ENCODE peak calls at places on chromosome 2, in six cellular contexts. X, J, B, E, O and W are unnamed samples.

GRCh38 chr2:75609937-75610508 is 36.6 kb upstream of the MRPL19 start:
- DNase-seq in B (no peak), J (peak), O (no peak), E (no peak), X (no peak), W (no peak)

GRCh38 chr2:208466133-208466919 is 59.7 kb downstream of the PTH2R start:
- DNase-seq in O (peak), X (no peak), J (no peak), B (peak), E (no peak), W (peak)

GRCh38 chr2:187545238-187545751 is 8.9 kb downstream of the TFPI start:
- DNase-seq in B (no peak), X (no peak), O (peak), J (no peak), E (no peak), W (peak)

GRCh38 chr2:205060269-205060668 is 515.0 kb downstream of the PARD3B start:
- DNase-seq in B (no peak), X (no peak), O (peak), J (peak), E (no peak), W (no peak)

GRCh38 chr2:127082974-127083373 is 24.0 kb downstream of the BIN1 start:
- DNase-seq in X (no peak), B (no peak), J (no peak), O (peak), E (no peak), W (no peak)

GRCh38 chr2:42435641-42436040 is 58.1 kb downstream of the KCNG3 start:
- DNase-seq in J (no peak), O (no peak), X (no peak), E (no peak), B (no peak), W (no peak)

GRCh38 chr2:28377984-28378678 is 14.5 kb upstream of the FOSL2 start:
- DNase-seq in E (no peak), J (peak), X (no peak), O (no peak), B (no peak), W (no peak)

GRCh38 chr2:127733816-127734537 is 32.7 kb downstream of the SFT2D3 start:
- DNase-seq in B (no peak), O (peak), J (no peak), X (no peak), E (no peak), W (no peak)

GRCh38 chr2:135790423-135790822 is 46.6 kb downstream of the LCT start:
- DNase-seq in O (no peak), J (no peak), X (no peak), B (no peak), E (no peak), W (no peak)

GRCh38 chr2:205683179-205683978 is 1.1 kb downstream of the NRP2 start:
- DNase-seq in O (peak), X (no peak), J (no peak), B (no peak), E (no peak), W (peak)

GRCh38 chr2:98586466-98587140 is 21.7 kb downstream of the COA5 start:
- DNase-seq in J (no peak), X (no peak), B (peak), E (no peak), O (no peak), W (no peak)

GRCh38 chr2:68237404-68237803 is 14.9 kb downstream of the PPP3R1 start:
- DNase-seq in B (no peak), O (peak), X (no peak), E (no peak), J (no peak), W (peak)

GRCh38 chr2:19349911-19350677 is 8.3 kb downstream of the OSR1 start:
- DNase-seq in J (no peak), B (peak), E (peak), O (peak), X (no peak), W (peak)

GRCh38 chr2:80001704-80002103 is 302.8 kb downstream of the LRRTM1 start:
- DNase-seq in O (peak), B (no peak), J (no peak), X (no peak), E (no peak), W (no peak)

GRCh38 chr2:110883401-110883800 is 151.0 kb downstream of the ACOXL start:
- DNase-seq in J (no peak), X (no peak), B (no peak), E (no peak), O (no peak), W (no peak)

GRCh38 chr2:68791914-68792313 is 57.3 kb downstream of the ARHGAP25 start:
- DNase-seq in B (no peak), X (no peak), O (no peak), J (no peak), E (no peak), W (no peak)

GRCh38 chr2:10385501-10385900 is 62.6 kb downstream of the ODC1 start:
- DNase-seq in B (no peak), O (no peak), E (no peak), X (no peak), J (no peak), W (no peak)

GRCh38 chr2:148965596-148966431 is 72.7 kb upstream of the LYPD6B start:
- DNase-seq in O (no peak), X (no peak), E (no peak), B (no peak), J (no peak), W (no peak)

GRCh38 chr2:156903335-156903734 is 354.2 kb upstream of the GALNT5 start:
- DNase-seq in E (no peak), J (no peak), X (no peak), B (no peak), O (no peak), W (no peak)

GRCh38 chr2:122096788-122097187 is 341.3 kb downstream of the TSN start:
- DNase-seq in O (no peak), B (no peak), J (no peak), X (no peak), E (no peak), W (no peak)

GRCh38 chr2:113831156-113831555 is 58.7 kb upstream of the ACTR3 start:
- DNase-seq in X (no peak), B (no peak), J (peak), O (peak), E (no peak), W (no peak)

GRCh38 chr2:105409717-105410116 is 10.9 kb upstream of the FHL2 start:
- DNase-seq in X (no peak), O (peak), J (no peak), B (no peak), E (peak), W (peak)

GRCh38 chr2:3586220-3586619 is 8.7 kb upstream of the COLEC11 start:
- DNase-seq in X (no peak), J (no peak), E (no peak), O (no peak), B (no peak), W (no peak)

GRCh38 chr2:209638346-209638745 is 133.3 kb upstream of the UNC80 start:
- DNase-seq in E (no peak), O (peak), B (no peak), J (peak), X (no peak), W (peak)

GRCh38 chr2:108169982-108170625 is 69.7 kb upstream of the SULT1C3 start:
- DNase-seq in E (no peak), O (peak), X (no peak), B (no peak), J (no peak), W (peak)

GRCh38 chr2:46029332-46029811 is 267.8 kb upstream of the EPAS1 start:
- DNase-seq in E (peak), J (peak), O (peak), X (no peak), B (no peak), W (peak)

GRCh38 chr2:66526171-66526570 is 91.2 kb downstream of the MEIS1 start:
- DNase-seq in X (no peak), J (no peak), B (no peak), O (no peak), E (peak), W (no peak)

GRCh38 chr2:16169381-16169960 is 229.1 kb downstream of the MYCN start:
- DNase-seq in B (no peak), J (no peak), X (no peak), O (no peak), E (no peak), W (no peak)

GRCh38 chr2:240869109-240869955 is 708 bp downstream of the AGXT start:
- DNase-seq in X (no peak), O (no peak), B (peak), J (no peak), E (no peak), W (no peak)

GRCh38 chr2:8249191-8249590 is 432.7 kb upstream of the ID2 start:
- DNase-seq in X (no peak), J (no peak), O (no peak), B (no peak), E (no peak), W (no peak)

GRCh38 chr2:225041210-225041870 is 928 bp downstream of the DOCK10 start:
- DNase-seq in J (no peak), E (no peak), X (peak), O (peak), B (peak), W (peak)

DNA sequence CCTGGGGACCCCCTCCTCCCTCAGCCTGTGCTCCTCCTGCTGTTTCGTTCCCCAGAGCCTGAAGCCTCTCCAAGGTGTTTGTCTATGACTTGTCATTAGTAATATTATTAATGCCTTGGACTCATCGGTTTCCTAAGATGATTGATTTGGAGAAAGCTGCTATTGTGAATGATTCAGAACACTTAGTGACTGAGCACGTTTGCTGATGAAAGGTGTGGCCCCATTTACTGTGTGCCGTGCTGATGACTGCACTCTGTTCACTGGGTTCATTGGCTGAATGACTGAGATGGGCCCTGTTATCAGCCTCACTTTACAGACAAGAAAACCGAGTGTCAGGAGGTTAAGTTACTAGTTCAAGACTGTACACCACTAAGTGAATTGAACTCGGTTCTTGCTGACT is 111.4 kb downstream of the SPP2 start:
- DNase-seq in J (peak), O (no peak), E (no peak), X (no peak), B (no peak), W (no peak)
- TF ChIP-seq CTCF in J (no peak), O (no peak), E (no peak), X (no peak), B (no peak), W (no peak)

GRCh38 chr2:204023088-204023487 is 86.5 kb downstream of the ICOS start:
- DNase-seq in J (no peak), O (no peak), E (no peak), X (peak), B (no peak), W (no peak)

GRCh38 chr2:204024503-204024902 is 87.9 kb downstream of the ICOS start:
- DNase-seq in J (no peak), E (no peak), X (no peak), O (peak), B (no peak), W (peak)

GRCh38 chr2:204024906-204025475 is 88.4 kb downstream of the ICOS start:
- DNase-seq in B (no peak), E (no peak), X (no peak), J (no peak), O (no peak), W (no peak)

GRCh38 chr2:204027105-204027504 is 90.5 kb downstream of the ICOS start:
- DNase-seq in X (peak), B (peak), O (peak), J (no peak), E (no peak), W (peak)

DNA sequence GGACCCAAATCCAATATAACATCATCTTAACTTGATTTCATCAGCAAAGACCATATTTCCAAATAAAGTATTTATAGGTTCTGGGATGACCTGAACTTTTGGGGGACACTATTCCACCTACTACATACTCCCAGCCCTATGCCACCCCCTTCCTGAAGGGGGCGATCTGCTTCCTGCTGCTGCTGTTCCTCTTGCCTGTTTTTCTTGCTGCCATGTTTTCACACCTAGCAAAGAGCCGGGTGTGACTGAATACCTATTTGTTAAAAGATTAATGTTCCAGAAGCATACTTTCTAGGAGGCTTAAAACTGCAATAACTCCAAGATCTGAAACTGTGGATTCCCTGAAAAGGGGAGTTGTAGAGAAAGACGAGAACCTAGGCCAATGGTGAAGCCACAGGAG is 89.7 kb downstream of the ICOS start:
- DNase-seq in E (no peak), B (no peak), O (no peak), J (no peak), X (no peak), W (no peak)
- TF ChIP-seq CTCF in E (no peak), B (no peak), O (no peak), J (no peak), X (no peak), W (peak)

GRCh38 chr2:171772373-171772772 is 85.1 kb downstream of the DYNC1I2 start:
- DNase-seq in J (no peak), X (no peak), O (no peak), B (no peak), E (no peak), W (no peak)

GRCh38 chr2:171771463-171771862 is 84.2 kb downstream of the DYNC1I2 start:
- DNase-seq in B (no peak), J (no peak), O (no peak), X (no peak), E (no peak), W (no peak)
- TF ChIP-seq CTCF in B (no peak), J (no peak), O (no peak), X (no peak), E (no peak), W (no peak)

GRCh38 chr2:25201794-25202193 is 33.4 kb upstream of the POMC start:
- DNase-seq in X (no peak), B (no peak), O (no peak), J (no peak), E (no peak), W (no peak)

GRCh38 chr2:25207078-25207545 is 38.7 kb upstream of the POMC start:
- DNase-seq in X (no peak), B (peak), E (no peak), O (no peak), J (no peak), W (no peak)

GRCh38 chr2:25201265-25201664 is 32.9 kb upstream of the POMC start:
- DNase-seq in O (no peak), E (no peak), J (no peak), B (peak), X (no peak), W (no peak)

GRCh38 chr2:25202290-25202689 is 33.9 kb upstream of the POMC start:
- DNase-seq in J (no peak), X (no peak), E (no peak), O (no peak), B (no peak), W (no peak)

DNA sequence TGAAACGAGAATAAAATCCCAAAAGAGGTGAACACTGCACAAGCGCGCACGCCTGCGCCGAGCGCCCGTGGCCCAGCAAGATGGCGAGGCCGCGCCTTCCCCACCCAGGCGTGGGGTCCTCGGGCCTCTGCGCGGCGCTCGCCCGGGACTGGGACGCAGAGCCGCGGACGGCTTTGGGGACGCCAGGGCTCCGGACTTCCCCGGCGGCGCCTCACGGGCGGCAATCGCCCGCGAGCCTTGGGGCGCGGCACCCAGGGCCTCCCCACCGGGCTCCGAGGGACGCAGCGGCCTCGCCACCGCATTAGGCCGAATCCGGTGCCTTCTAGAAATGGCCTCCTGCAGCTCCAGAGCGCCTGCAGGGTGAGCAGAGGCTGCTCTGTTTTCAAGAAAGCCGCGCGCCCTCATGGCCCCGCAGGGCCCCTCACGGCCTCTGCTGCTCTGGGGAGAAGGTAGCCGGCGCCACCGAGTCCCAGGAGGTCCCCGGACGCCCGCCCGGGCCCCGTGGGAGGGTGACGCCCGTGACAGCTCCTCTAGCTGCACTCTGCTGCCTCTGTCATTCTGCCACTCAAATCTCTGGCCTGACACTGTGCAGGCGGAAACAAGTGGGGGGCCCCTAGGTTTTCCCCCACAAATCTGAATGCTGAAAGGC is 35.9 kb upstream of the POMC start:
- DNase-seq in E (no peak), O (no peak), X (no peak), J (no peak), B (peak), W (peak)
- TF ChIP-seq CTCF in E (peak), O (no peak), X (no peak), J (no peak), B (no peak), W (no peak)

GRCh38 chr2:21072477-21073242 is 28.8 kb upstream of the APOB start:
- DNase-seq in B (no peak), J (no peak), E (no peak), X (no peak), O (no peak), W (no peak)
- TF ChIP-seq CTCF in B (no peak), J (no peak), E (no peak), X (no peak), O (no peak), W (no peak)

GRCh38 chr2:38427053-38427452 is 50.0 kb upstream of the ATL2 start:
- DNase-seq in J (no peak), B (no peak), E (no peak), O (no peak), X (no peak), W (no peak)

GRCh38 chr2:38430196-38430595 is 53.1 kb upstream of the ATL2 start:
- DNase-seq in X (no peak), E (no peak), B (no peak), J (no peak), O (no peak), W (no peak)

GRCh38 chr2:38430603-38431002 is 53.5 kb upstream of the ATL2 start:
- DNase-seq in O (no peak), B (no peak), J (no peak), X (no peak), E (no peak), W (no peak)

GRCh38 chr2:38428940-38429339 is 51.9 kb upstream of the ATL2 start:
- DNase-seq in X (no peak), E (no peak), O (peak), B (no peak), J (no peak), W (peak)

GRCh38 chr2:38427936-38428335 is 50.9 kb upstream of the ATL2 start:
- DNase-seq in O (no peak), J (no peak), X (no peak), B (no peak), E (no peak), W (no peak)
- TF ChIP-seq CTCF in O (no peak), J (no peak), X (no peak), B (no peak), E (no peak), W (no peak)

DNA sequence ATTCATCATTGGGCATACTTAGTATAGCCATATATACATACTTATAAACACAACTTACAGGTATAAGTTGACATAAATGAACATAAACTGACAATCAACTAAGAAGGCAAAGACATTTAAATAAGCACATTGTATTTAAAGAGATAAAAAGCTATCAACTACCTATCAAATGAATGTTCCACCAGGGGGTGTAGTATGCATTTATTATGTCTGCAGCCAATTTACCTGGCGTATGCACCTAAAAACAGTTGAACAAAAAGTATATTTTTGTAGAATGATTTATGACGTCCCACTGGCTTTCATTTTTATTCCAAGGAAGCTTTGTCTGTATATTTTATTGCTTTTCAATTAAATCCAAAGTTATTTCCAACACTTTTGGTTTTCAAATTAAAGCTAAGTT is 323.5 kb downstream of the AFF3 start:
- DNase-seq in B (no peak), J (no peak), X (no peak), O (peak), E (no peak), W (peak)
- TF ChIP-seq CTCF in B (no peak), J (peak), X (peak), O (peak), E (peak), W (peak)

GRCh38 chr2:33134086-33134763 is 187.5 kb downstream of the LTBP1 start:
- DNase-seq in E (peak), J (no peak), B (no peak), O (peak), X (no peak), W (peak)
- TF ChIP-seq CTCF in E (no peak), J (no peak), B (no peak), O (peak), X (no peak), W (no peak)